ENCODE peak calls at places on chromosomes 13 and 19, in six cellular contexts. Z, A, I, P, Y and N are unnamed samples.

GRCh38 chr13:50133277-50133953 is 118.2 kb downstream of the KCNRG start:
- DNase-seq in Y (no peak), I (no peak), A (no peak), Z (no peak), P (no peak), N (no peak)

GRCh38 chr13:98707309-98707999 is 45.0 kb downstream of the SLC15A1 start:
- DNase-seq in Z (no peak), P (no peak), A (no peak), Y (no peak), I (no peak), N (no peak)

GRCh38 chr19:2302319-2303208 is 5.4 kb downstream of the LINGO3 start:
- DNase-seq in Z (no peak), A (peak; percentile 52), P (no peak), I (no peak), Y (no peak), N (no peak)

GRCh38 chr19:3440082-3440481 is 40.2 kb downstream of the SMIM24 start:
- DNase-seq in Z (no peak), A (no peak), I (peak; percentile 50), P (peak; percentile 30), Y (peak; percentile 74), N (no peak)

GRCh38 chr19:5492813-5493409 is 37.7 kb downstream of the ZNRF4 start:
- DNase-seq in P (no peak), Z (no peak), Y (no peak), A (no peak), I (no peak), N (no peak)

GRCh38 chr19:53870485-53870844 is 2.8 kb downstream of the MYADM start:
- DNase-seq in Z (no peak), A (no peak), P (no peak), Y (peak; percentile 69), I (no peak), N (no peak)

GRCh38 chr13:96053003-96053703 is at the start of gene UGGT2:
- DNase-seq in A (peak; percentile 97), Z (peak; percentile 88), I (peak; percentile 92), P (peak; percentile 94), Y (peak; percentile 94), N (peak; percentile 98)

GRCh38 chr13:44819762-44820161 is 169.5 kb downstream of the NUFIP1 start:
- DNase-seq in Y (no peak), Z (no peak), I (no peak), P (no peak), A (no peak), N (no peak)

DNA sequence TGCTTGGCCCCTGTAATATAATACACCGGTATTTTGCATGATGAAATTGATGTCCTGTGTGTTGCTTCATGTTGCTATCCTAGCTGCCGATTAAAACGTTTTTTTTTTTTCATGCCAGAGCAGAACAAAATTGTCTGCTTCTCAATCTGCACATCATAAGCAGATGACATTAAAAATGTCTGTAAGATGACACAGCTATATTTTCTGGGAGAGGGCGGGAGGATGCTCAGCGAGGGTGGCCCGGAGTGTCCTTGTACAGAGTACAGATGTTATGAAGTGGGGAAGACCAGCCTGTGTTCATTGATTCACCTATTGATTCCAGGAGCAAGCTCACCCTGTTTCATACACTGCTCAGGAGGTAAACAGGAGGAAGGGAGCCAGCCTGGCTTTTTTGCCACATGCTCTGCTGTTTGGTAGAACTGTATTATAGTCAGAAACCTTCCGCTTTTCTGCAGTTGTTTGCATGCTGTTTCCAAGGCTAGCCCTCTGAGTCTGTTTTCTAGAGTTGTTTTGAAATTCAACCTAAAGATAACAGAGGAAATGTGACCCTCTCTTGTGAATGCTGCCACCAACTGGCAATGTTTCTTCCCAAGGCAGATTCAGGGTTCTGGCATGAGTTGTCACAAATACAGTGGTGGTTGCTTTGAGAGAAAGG is 4.7 kb upstream of the IRS2 start:
- DNase-seq in Y (peak; percentile 71), I (no peak), P (peak; percentile 48), A (no peak), Z (no peak), N (no peak)
- TF ChIP-seq CTCF in Y (no peak), I (no peak), P (peak; percentile 66), A (no peak), Z (peak; percentile 59), N (peak; percentile 72)

GRCh38 chr13:91046715-91047327 is 300.7 kb upstream of the MIR17HG start:
- DNase-seq in A (no peak), Z (no peak), Y (no peak), I (no peak), P (peak; percentile 11), N (no peak)
- TF ChIP-seq CTCF in A (no peak), Z (no peak), Y (no peak), I (no peak), P (peak; percentile 18), N (peak; percentile 9)

GRCh38 chr19:40560092-40560507 is 16.6 kb upstream of the SHKBP1 start:
- DNase-seq in A (no peak), I (no peak), Y (no peak), Z (no peak), P (no peak), N (no peak)
- TF ChIP-seq CTCF in A (no peak), I (no peak), Y (no peak), Z (no peak), P (no peak), N (no peak)

GRCh38 chr19:45782820-45783785 is 813 bp upstream of the DMPK start:
- DNase-seq in Z (no peak), Y (no peak), I (peak; percentile 80), A (peak; percentile 91), P (peak; percentile 29), N (no peak)
- TF ChIP-seq CTCF in Z (no peak), Y (no peak), I (no peak), A (no peak), P (no peak), N (no peak)

GRCh38 chr13:70623260-70623659 is 515.0 kb upstream of the KLHL1 start:
- DNase-seq in P (peak; percentile 30), Y (no peak), A (no peak), I (no peak), Z (no peak), N (no peak)
- TF ChIP-seq CTCF in P (peak; percentile 21), Y (no peak), A (peak; percentile 22), I (peak; percentile 5), Z (peak; percentile 50), N (peak; percentile 59)

DNA sequence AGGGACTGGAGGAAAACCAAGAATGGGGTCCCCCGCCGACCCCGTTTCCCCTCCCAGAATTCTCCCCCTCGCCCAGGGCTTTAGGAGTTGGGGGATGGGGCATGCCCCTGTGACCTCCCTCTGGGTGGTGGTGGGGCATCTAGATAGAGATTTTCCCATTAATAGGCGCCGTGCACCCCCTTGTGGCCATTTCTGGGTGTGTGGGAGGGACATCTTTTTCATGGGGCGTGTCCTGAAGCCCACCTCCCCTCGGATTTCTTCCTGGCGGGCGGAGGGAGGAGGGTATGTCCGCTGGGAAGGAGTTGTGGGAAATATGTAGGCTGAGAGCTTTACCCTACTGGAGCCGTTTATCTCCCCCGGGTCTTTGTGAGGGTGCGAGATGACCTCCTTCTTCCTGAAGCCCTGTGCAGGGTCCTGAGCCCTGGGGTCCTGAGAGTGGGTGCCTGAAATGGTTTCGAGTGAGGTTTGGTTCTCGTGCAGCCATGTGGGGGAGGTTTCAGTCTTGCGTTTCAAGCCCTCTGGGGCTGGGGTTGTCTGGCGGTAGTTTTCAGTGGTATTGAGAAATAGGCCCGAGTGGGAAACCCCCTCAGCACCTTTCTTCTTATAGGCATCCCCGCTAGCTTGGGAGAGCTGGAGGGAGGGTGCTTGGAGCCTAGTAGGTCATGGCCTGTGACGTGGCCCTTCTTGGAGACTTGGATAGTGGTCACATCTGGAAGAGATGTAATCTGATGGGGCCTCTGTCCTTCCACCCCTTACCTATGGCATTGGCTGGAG is 1.0 kb downstream of the PRMT1 start:
- DNase-seq in Y (peak; percentile 86), Z (peak; percentile 58), P (peak; percentile 75), A (peak; percentile 75), I (peak; percentile 73), N (peak; percentile 91)
- TF ChIP-seq CTCF in Y (peak; percentile 21), Z (peak; percentile 57), P (peak; percentile 58), A (peak; percentile 65), I (peak; percentile 50), N (peak; percentile 71)